ENCODE peak calls at places on chromosomes 6 and 20, in eight cellular contexts. P, Y, J, W, M, R, G and D are unnamed samples.

GRCh38 chr6:44456070-44456965 is 68.8 kb downstream of the CDC5L start:
- DNase-seq in G (peak; percentile 21), J (peak; percentile 40), P (no peak), W (no peak), M (no peak), R (no peak), Y (no peak), D (peak; percentile 64)

GRCh38 chr20:62408055-62408454 is 970 bp upstream of the CABLES2 start:
- DNase-seq in G (no peak), P (no peak), J (no peak), W (no peak), R (no peak), M (no peak), Y (no peak), D (no peak)

GRCh38 chr20:43017241-43018030 is 172.3 kb downstream of the PTPRT start:
- DNase-seq in R (no peak), G (no peak), P (no peak), Y (no peak), W (no peak), M (no peak), J (no peak), D (no peak)

GRCh38 chr6:2659882-2660281 is 90.8 kb downstream of the MYLK4 start:
- DNase-seq in G (no peak), Y (no peak), W (no peak), P (no peak), R (no peak), J (no peak), M (no peak), D (no peak)

GRCh38 chr20:53752971-53753879 is 159.6 kb upstream of the ZNF217 start:
- DNase-seq in J (no peak), P (no peak), M (no peak), Y (no peak), G (no peak), R (no peak), W (no peak), D (peak; percentile 76)

GRCh38 chr20:7094438-7094997 is 327.0 kb downstream of the BMP2 start:
- DNase-seq in J (peak; percentile 7), G (peak; percentile 26), W (peak; percentile 6), P (no peak), Y (no peak), M (no peak), R (no peak), D (peak; percentile 35)

GRCh38 chr20:32050851-32051556 is 1.0 kb upstream of the HCK start:
- DNase-seq in W (peak; percentile 47), P (no peak), Y (no peak), M (peak; percentile 72), G (no peak), J (peak; percentile 62), R (no peak), D (no peak)

GRCh38 chr6:31308050-31308844 is 36.4 kb upstream of the HLA-C start:
- DNase-seq in Y (peak; percentile 63), P (peak; percentile 84), W (no peak), G (no peak), R (peak; percentile 80), J (peak; percentile 94), M (peak; percentile 62), D (no peak)

GRCh38 chr6:4446982-4447381 is 311.6 kb upstream of the ECI2 start:
- DNase-seq in Y (no peak), M (no peak), G (no peak), J (no peak), P (no peak), W (no peak), R (no peak), D (no peak)

DNA sequence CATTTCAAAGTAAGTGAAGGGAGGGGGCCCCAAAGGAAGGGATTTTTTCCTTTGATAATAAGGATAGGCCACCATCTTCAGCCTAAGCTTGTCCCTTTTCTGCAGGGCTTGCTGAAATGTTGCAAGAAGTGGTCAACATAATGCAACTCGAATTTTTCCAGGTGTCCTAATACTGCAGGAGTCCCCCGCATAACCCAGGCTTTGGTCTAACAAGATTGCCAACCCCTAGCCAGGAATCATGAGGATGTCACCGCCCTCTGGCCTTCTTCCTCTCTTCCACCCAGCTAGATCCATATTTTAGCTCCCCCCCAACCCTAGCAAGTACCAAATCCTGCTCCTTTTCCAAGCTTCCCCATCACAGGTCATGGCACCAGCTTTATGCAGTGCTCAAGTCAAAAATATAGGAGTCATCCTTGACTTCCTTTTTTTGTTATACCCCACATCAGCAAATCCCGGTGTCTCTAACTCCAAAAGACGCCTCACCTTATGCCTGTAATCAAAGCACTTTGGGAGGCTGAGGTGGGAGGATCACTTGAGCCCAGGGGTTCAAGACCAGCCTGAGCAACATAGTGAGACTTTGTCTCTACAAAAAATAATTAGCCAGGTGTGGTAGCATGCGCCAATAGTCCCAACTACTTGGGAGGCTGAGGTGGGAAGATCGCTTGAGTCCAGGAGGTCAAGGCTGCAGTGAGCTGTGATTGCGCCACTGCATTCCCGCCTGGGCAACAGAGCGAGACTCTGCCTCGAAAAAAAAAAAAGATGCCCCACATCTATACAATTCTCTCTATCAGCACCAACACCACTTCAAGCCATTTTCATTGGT is 9.1 kb upstream of the PLTP start:
- DNase-seq in G (no peak), R (no peak), Y (no peak), W (no peak), P (no peak), J (no peak), M (no peak), D (no peak)
- H3K4me1 ChIP-seq in G (peaks cover 7% of the 10 kb centered on the region), R (no peaks in the 10 kb centered on the region), Y (peaks cover 16% of the 10 kb centered on the region), W (peaks cover 45% of the 10 kb centered on the region), P (no peaks in the 10 kb centered on the region), J (no peaks in the 10 kb centered on the region), M (peaks cover 22% of the 10 kb centered on the region), D (peaks cover 5% of the 10 kb centered on the region)

GRCh38 chr6:34044945-34045595 is 100.8 kb downstream of the GRM4 start:
- DNase-seq in J (no peak), R (no peak), P (peak; percentile 65), G (no peak), W (no peak), Y (no peak), M (no peak), D (no peak)
- H3K27ac ChIP-seq in J (no peak overlapping the region), R (no peak overlapping the region), P (no peak overlapping the region), G (no peak overlapping the region), W (no peak overlapping the region), Y (no peak overlapping the region), M (no peak overlapping the region), D (no peak overlapping the region)

GRCh38 chr6:14921170-14921569 is 324.7 kb upstream of the JARID2 start:
- DNase-seq in Y (peak; percentile 82), P (no peak), G (no peak), M (peak; percentile 82), W (peak; percentile 64), J (peak; percentile 78), R (no peak), D (no peak)
- H3K4me1 ChIP-seq in Y (peaks cover 10% of the 10 kb centered on the region), P (no peaks in the 10 kb centered on the region), G (peaks cover 35% of the 10 kb centered on the region), M (peaks cover 6% of the 10 kb centered on the region), W (no peaks in the 10 kb centered on the region), J (no peaks in the 10 kb centered on the region), R (no peaks in the 10 kb centered on the region), D (no peaks in the 10 kb centered on the region)

GRCh38 chr6:147023148-147023547 is 181.1 kb upstream of the STXBP5 start:
- DNase-seq in G (no peak), R (no peak), J (no peak), P (no peak), W (no peak), M (no peak), Y (no peak), D (no peak)

GRCh38 chr6:147016440-147016839 is 187.8 kb upstream of the STXBP5 start:
- DNase-seq in W (no peak), M (no peak), Y (no peak), R (no peak), G (no peak), J (no peak), P (no peak), D (no peak)

GRCh38 chr6:147022041-147022440 is 182.2 kb upstream of the STXBP5 start:
- DNase-seq in W (no peak), M (no peak), R (no peak), J (no peak), Y (no peak), G (no peak), P (no peak), D (no peak)

GRCh38 chr6:147015674-147016073 is 188.5 kb upstream of the STXBP5 start:
- DNase-seq in R (no peak), G (no peak), J (no peak), Y (no peak), P (no peak), M (no peak), W (no peak), D (no peak)

DNA sequence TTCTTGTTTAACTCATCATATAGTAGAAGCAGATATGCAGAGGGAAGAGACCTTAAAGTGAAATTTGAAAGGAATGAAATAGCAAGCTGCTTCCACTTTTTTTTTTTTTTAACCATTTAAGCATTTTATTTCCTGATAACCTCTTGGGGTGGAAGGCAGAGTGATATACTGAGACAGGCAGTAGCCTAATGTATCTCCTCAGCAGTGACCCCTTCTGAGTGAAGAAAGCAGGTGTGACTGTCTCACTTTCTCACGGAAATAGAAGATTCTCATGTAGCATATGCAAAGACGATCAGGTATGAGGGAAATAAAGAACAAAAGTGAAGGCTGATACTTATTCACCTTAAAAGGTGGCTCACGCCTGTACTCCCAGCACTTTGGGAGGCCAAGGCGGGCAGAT is 187.1 kb upstream of the STXBP5 start:
- DNase-seq in M (no peak), J (no peak), R (no peak), W (no peak), P (no peak), G (no peak), Y (no peak), D (no peak)
- H3K27ac ChIP-seq in M (no peak overlapping the region), J (no peak overlapping the region), R (no peak overlapping the region), W (no peak overlapping the region), P (no peak overlapping the region), G (no peak overlapping the region), Y (no peak overlapping the region), D (no peak overlapping the region)

DNA sequence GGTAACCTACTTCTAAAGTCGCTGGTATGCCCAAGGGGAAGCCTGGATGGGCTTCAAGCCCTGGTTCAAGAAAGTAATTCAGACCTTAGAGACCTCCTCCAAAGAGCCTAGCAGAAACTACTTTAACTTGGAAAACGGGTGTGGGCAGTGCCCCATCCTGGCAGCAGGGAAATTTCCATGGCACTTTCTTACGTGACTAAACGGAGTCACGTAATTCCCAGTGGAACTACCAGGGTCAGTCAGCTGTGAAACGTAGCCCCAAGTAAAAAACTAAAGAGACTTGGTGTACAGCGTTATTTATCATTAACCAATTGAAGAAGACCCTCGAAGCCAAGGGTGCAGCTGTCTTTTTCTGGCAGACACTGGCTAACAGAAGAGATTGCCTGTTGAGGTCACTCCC is 114.0 kb downstream of the RCAN2 start:
- DNase-seq in W (no peak), J (no peak), R (no peak), M (no peak), Y (no peak), G (no peak), P (no peak), D (no peak)
- H3K4me1 ChIP-seq in W (peaks cover 43% of the 10 kb centered on the region), J (peaks cover 53% of the 10 kb centered on the region), R (no peaks in the 10 kb centered on the region), M (no peaks in the 10 kb centered on the region), Y (peaks cover 62% of the 10 kb centered on the region), G (peaks cover 3% of the 10 kb centered on the region), P (no peaks in the 10 kb centered on the region), D (peaks cover 8% of the 10 kb centered on the region)

DNA sequence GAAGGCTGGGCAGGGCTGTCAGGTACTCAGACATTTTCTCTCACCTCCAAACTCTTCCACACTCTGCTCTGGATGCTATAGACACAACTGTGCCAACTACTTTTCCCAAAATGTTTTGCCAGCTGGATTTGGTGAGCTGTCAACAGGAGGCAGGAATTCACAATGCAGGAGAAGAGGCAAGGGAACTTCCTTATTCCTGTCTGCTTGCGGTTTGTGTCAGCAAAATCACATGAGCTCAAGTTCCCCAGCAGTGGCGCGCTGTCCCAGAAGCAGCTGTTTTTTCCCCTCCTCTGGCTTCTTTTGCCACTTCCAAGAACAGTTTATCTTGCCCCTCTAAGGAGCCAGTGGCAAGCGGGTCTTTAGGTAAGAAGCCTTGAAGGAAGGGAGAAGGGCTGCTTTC is 608.2 kb downstream of the PRKN start:
- DNase-seq in R (no peak), W (peak; percentile 9), M (no peak), Y (no peak), P (no peak), G (no peak), J (peak; percentile 31), D (no peak)
- H3K27ac ChIP-seq in R (no peak overlapping the region), W (peak overlapping the region; percentile 25), M (no peak overlapping the region), Y (no peak overlapping the region), P (no peak overlapping the region), G (no peak overlapping the region), J (no peak overlapping the region), D (no peak overlapping the region)